ENCODE peak calls at places on chromosomes 12 and 14, in six cellular contexts. X is cardiac muscle cell; U is CD8-positive, alpha-beta T cell; V is right lobe of liver; A is GM10248; P is fibroblast of the aortic adventitia. J is an unnamed sample.

GRCh38 chr14:83777516-83777915 is 1752.4 kb upstream of the FLRT2 start:
- DNase-seq in U (no peak), X (no peak), A (no peak), P (no peak), V (no peak), J (no peak)

GRCh38 chr12:57214398-57214781 is 2.2 kb upstream of the NXPH4 start:
- DNase-seq in V (no peak), P (peak), A (peak), U (peak), X (peak), J (peak)

GRCh38 chr14:85313801-85314207 is 216.1 kb upstream of the FLRT2 start:
- DNase-seq in X (no peak), P (no peak), A (no peak), U (no peak), V (no peak), J (peak)

GRCh38 chr14:79274641-79275366 is 936.5 kb downstream of the DIO2 start:
- DNase-seq in V (no peak), P (no peak), A (no peak), X (no peak), U (no peak), J (no peak)

GRCh38 chr12:94041833-94042232 is 106.5 kb upstream of the PLXNC1 start:
- DNase-seq in P (no peak), A (no peak), V (no peak), U (no peak), X (no peak), J (no peak)

GRCh38 chr12:123889848-123890535 is 82.6 kb downstream of the CCDC92 start:
- DNase-seq in V (no peak), P (no peak), X (no peak), U (no peak), A (no peak), J (no peak)

GRCh38 chr12:120922279-120922678 is 18.1 kb upstream of the SPPL3 start:
- DNase-seq in A (no peak), V (no peak), X (no peak), U (no peak), P (no peak), J (no peak)

GRCh38 chr14:69232388-69232787 is 27.6 kb upstream of the GALNT16 start:
- DNase-seq in A (no peak), P (no peak), X (no peak), U (no peak), V (no peak), J (no peak)

GRCh38 chr12:19191563-19191962 is 62.0 kb downstream of the PLEKHA5 start:
- DNase-seq in P (no peak), X (no peak), V (no peak), A (no peak), U (no peak), J (no peak)

GRCh38 chr14:20657216-20658211 is 16.0 kb upstream of the OR6S1 start:
- DNase-seq in V (no peak), A (no peak), U (no peak), X (no peak), P (no peak), J (no peak)

GRCh38 chr12:114888458-114888857 is 204.5 kb upstream of the TBX3 start:
- DNase-seq in V (no peak), U (no peak), P (peak), X (no peak), A (no peak), J (peak)

GRCh38 chr14:70009961-70010360 is 130.7 kb downstream of the SMOC1 start:
- DNase-seq in V (no peak), U (no peak), X (no peak), P (peak), A (no peak), J (no peak)

GRCh38 chr14:85714046-85714445 is 184.1 kb downstream of the FLRT2 start:
- DNase-seq in X (no peak), A (no peak), U (no peak), P (no peak), V (no peak), J (no peak)

GRCh38 chr12:16756833-16757552 is 151.0 kb upstream of the LMO3 start:
- DNase-seq in P (no peak), X (peak), A (no peak), V (no peak), U (no peak), J (no peak)

GRCh38 chr12:575129-575502 is 88.1 kb downstream of the NINJ2 start:
- DNase-seq in A (no peak), X (no peak), P (no peak), U (no peak), V (peak), J (no peak)

GRCh38 chr14:87309557-87309956 is 683.4 kb downstream of the GALC start:
- DNase-seq in U (no peak), V (no peak), A (no peak), X (no peak), P (no peak), J (no peak)

GRCh38 chr12:130677957-130678558 is 38.0 kb downstream of the RIMBP2 start:
- DNase-seq in A (no peak), V (no peak), P (no peak), X (no peak), U (no peak), J (no peak)

GRCh38 chr14:60275932-60276331 is 26.9 kb downstream of the PPM1A start:
- DNase-seq in X (no peak), P (peak), U (no peak), A (no peak), V (no peak), J (no peak)

GRCh38 chr12:106305376-106305775 is 2.8 kb downstream of the TCP11L2 start:
- DNase-seq in X (no peak), U (no peak), V (no peak), P (no peak), A (no peak), J (peak)

GRCh38 chr12:81610955-81611889 is 147.9 kb downstream of the PPFIA2 start:
- DNase-seq in A (no peak), U (no peak), P (peak), X (peak), V (peak), J (no peak)

DNA sequence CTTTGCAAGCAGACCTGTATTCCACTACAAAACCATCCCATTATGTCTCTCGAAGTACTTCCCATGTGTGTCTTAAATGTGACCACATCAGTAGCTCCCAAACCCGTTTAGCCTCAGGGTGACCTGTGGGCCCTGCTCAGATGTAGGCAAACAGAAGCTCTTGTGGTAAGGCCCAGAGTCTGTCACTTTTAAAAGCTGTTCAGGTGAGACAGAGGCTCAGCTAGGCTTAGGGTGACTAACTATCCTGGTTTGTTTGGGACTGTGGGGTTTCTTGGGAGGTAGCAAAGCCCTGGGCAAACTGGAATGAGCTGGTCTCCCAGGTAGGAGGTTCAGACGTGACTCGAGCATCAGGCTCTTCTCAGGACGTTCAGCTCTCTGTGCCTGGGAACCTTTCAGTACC is 64.5 kb upstream of the VASH1 start:
- DNase-seq in P (no peak), A (no peak), X (no peak), V (no peak), U (no peak), J (no peak)
- TF ChIP-seq CTCF in P (no peak), A (no peak), X (no peak), V (no peak), U (no peak), J (no peak)

DNA sequence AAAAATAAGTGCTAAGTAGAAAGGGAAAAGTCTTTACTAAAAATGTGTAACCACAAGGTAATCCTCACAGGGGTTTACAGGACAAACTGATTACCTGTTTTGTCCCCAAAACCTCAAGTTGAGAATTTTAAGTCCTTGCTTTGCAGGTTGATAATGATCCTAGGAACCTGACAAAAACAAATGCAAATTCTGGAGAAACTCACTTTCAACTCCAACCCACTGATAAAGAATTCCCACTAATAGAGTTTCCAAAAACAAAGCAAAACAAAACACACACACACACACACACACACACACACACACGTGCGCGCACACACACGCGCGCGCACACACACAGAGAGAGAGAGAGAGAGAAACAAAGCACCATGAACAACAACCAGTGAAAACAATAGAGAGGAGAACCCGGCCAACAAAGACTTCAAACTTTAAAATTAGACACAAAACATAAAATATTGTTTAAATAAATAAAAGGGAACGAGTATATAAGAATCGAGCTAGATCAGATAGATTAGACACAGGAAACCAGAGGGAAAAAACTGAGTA is 187.0 kb upstream of the FOXN3 start:
- DNase-seq in V (no peak), U (no peak), P (no peak), A (no peak), X (no peak), J (no peak)
- TF ChIP-seq CTCF in V (no peak), U (no peak), P (no peak), A (no peak), X (no peak), J (no peak)

GRCh38 chr12:116601524-116601923 is 42.3 kb downstream of the MAP1LC3B2 start:
- DNase-seq in A (no peak), P (peak), U (no peak), V (no peak), X (no peak), J (peak)

GRCh38 chr12:116600959-116601358 is 41.8 kb downstream of the MAP1LC3B2 start:
- DNase-seq in A (no peak), V (no peak), X (no peak), P (no peak), U (no peak), J (no peak)

GRCh38 chr12:116597886-116598285 is 38.7 kb downstream of the MAP1LC3B2 start:
- DNase-seq in A (no peak), X (no peak), P (no peak), U (no peak), V (no peak), J (no peak)

GRCh38 chr12:116598341-116599284 is 39.4 kb downstream of the MAP1LC3B2 start:
- DNase-seq in V (no peak), U (no peak), X (no peak), A (no peak), P (peak), J (peak)

DNA sequence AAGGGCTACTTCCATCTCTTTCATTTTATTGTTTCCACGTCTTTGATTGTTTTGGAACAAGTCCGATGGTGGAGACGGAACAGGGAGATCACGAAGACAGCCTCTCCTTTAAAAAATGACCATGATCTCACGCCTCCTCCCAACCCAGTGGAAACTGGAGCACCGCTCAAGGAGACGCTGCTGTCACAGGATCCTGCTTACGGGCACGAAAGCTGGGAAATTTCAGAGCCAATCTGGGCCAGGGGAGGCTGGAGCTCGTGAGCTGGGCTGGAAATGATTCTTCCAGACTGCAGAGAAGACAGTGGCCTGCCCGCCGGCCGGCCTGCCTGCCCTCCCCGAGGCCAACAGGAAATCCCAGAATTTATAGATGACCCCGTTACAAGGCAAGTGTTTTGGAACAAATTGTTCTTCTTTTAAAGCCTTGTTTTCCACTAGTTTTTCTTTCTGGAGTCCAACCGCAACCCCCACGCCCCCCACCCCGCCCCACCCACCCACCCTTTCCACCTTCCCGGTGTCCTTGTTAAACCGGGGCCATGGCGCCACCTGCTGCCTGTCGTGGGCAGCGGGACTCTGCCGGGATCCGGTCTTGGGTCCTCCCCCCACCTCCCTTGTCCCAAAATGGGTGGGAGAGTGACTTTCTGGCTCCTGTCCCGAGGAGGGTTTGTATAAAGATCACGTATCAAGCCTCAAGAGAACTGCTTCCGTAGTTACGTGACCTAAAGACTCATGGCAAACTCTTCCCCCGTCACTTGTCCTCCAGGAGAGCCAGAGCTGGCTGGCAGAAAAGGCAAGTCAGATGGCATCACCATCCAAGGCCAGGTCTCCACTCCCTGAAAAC is 40.3 kb downstream of the MAP1LC3B2 start:
- DNase-seq in P (peak), X (peak), A (peak), V (peak), U (peak), J (peak)
- TF ChIP-seq CTCF in P (peak), X (peak), A (peak), V (peak), U (peak), J (peak)

GRCh38 chr14:105206873-105207272 is 25.8 kb upstream of the NUDT14 start:
- DNase-seq in U (no peak), P (no peak), X (no peak), A (no peak), V (no peak), J (no peak)

GRCh38 chr14:105207996-105208737 is 27.1 kb upstream of the NUDT14 start:
- DNase-seq in X (no peak), P (no peak), A (no peak), U (no peak), V (no peak), J (no peak)

GRCh38 chr14:105209091-105209490 is 28.0 kb upstream of the NUDT14 start:
- DNase-seq in X (no peak), A (no peak), U (no peak), V (no peak), P (no peak), J (no peak)

GRCh38 chr14:105208738-105209075 is 27.6 kb upstream of the NUDT14 start:
- DNase-seq in P (no peak), A (no peak), V (no peak), U (no peak), X (no peak), J (no peak)

GRCh38 chr14:105207460-105207901 is 26.4 kb upstream of the NUDT14 start:
- DNase-seq in U (no peak), P (no peak), A (no peak), X (peak), V (no peak), J (no peak)
- TF ChIP-seq CTCF in U (no peak), P (no peak), A (no peak), X (no peak), V (no peak), J (no peak)

DNA sequence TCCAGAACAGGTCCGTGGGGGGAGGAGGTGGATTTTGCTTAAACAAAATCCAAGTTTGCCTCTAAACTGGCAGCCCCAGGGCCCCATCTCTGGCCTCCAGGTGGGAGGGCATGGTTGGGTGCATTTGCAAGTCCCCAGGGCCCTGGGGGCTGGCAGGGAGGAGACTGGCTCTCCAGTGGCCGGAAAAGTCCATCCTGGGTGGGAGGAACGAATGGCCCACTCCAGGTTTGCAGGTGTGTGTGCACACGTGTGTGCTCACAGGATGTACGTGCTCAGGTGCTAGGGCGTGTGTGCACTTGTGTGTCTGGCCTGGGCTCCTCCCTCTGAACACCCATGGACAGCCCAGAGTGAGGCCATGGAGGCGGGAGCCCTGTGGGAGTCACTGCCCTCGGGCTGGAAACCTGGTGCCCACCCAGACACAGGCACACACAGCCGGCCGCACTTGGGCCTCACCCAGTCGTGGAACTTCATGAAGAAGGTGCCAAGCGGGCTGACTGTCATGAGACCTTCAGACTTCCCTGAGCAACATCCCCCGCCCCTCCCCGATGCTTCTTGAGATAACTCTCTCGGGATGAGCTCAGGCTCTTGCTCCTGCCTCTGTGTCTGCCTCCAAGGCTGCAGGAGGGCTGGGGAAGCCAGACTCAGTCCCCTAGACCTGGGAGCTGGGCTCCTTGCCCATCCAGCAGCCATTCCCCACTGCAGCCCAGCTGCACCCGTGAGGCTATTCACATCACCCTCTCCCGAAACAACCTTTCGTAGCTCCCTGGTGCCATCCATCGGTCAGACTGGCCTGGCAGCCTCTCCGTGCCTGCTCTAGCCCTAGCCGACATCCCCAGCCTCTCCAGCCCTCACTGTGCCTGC is 9.4 kb downstream of the AHNAK2 start:
- DNase-seq in A (no peak), X (no peak), V (peak), U (no peak), P (peak), J (peak)
- TF ChIP-seq CTCF in A (no peak), X (peak), V (no peak), U (no peak), P (peak), J (no peak)

DNA sequence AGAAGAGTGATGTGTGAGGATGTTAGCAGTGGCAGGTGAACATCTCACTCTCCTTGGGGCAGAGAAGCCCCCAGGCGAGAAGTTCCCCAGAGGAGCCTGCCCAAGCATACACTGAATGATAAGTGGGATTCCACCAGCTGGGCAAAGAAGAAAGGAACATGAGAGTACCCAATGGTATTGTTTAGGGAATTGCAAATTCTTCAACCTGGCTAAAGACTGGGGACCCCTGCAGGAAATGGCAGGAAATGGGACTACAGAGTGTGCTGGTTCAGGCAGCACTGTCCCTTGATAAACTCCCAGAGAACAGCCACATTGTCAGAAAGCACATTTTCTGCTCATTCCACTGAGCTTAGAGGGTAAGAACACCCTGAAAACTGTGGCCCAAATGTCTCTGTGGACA is 121.3 kb downstream of the RPS29 start:
- DNase-seq in X (peak), U (no peak), A (no peak), V (no peak), P (no peak), J (no peak)
- TF ChIP-seq CTCF in X (peak), U (no peak), A (no peak), V (no peak), P (peak), J (no peak)

GRCh38 chr12:2154050-2154449 is 101.3 kb downstream of the CACNA1C start:
- DNase-seq in P (peak), U (no peak), X (no peak), A (no peak), V (no peak), J (peak)
- TF ChIP-seq CTCF in P (no peak), U (no peak), X (no peak), A (no peak), V (no peak), J (no peak)

GRCh38 chr14:24308342-24309124 is 756 bp upstream of the CIDEB start:
- DNase-seq in U (no peak), V (peak), A (no peak), X (no peak), P (no peak), J (no peak)
- TF ChIP-seq CTCF in U (peak), V (no peak), A (peak), X (no peak), P (no peak), J (no peak)

GRCh38 chr14:103517626-103518415 is 4.8 kb downstream of the CKB start:
- DNase-seq in U (no peak), P (peak), A (no peak), V (peak), X (no peak), J (no peak)
- TF ChIP-seq CTCF in U (no peak), P (no peak), A (no peak), V (no peak), X (no peak), J (no peak)

J was measured in AG10803.